ENCODE peak calls at places on chromosomes 7 and 10, in seven cellular contexts. Q is foreskin keratinocyte, Z is BE2C, F is tibial artery, W is cardiac muscle cell, O is Peyer's patch, U is B cell. G is an unnamed sample.

GRCh38 chr7:152866791-152867481 is 107.4 kb downstream of the ACTR3B start:
- DNase-seq in U (no peak), Q (no peak), O (no peak), F (no peak), W (no peak), Z (no peak), G (no peak)

GRCh38 chr10:43258922-43259247 is 8.0 kb downstream of the RASGEF1A start:
- DNase-seq in U (no peak), F (no peak), W (no peak), Z (no peak), O (peak), Q (no peak), G (no peak)

GRCh38 chr10:104337985-104338735 is at the start of gene ITPRIP:
- DNase-seq in F (peak), W (peak), Z (peak), Q (no peak), O (peak), U (peak), G (peak)

GRCh38 chr7:141225916-141226618 is 152.2 kb downstream of the TMEM178B start:
- DNase-seq in O (no peak), Q (no peak), F (no peak), U (no peak), Z (no peak), W (no peak), G (no peak)

GRCh38 chr7:120867932-120868331 is 10.0 kb upstream of the TSPAN12 start:
- DNase-seq in Z (no peak), O (no peak), F (no peak), W (no peak), U (no peak), Q (no peak), G (no peak)

GRCh38 chr7:99308461-99309074 is 17.1 kb upstream of the ARPC1A start:
- DNase-seq in W (no peak), Q (peak), Z (no peak), O (no peak), F (no peak), U (no peak), G (no peak)

GRCh38 chr7:137564677-137565076 is 221.1 kb upstream of the PTN start:
- DNase-seq in U (no peak), W (no peak), F (no peak), O (no peak), Z (no peak), Q (no peak), G (no peak)

GRCh38 chr10:82922755-82923154 is 1047.8 kb downstream of the NRG3 start:
- DNase-seq in U (no peak), Z (no peak), Q (no peak), O (no peak), W (no peak), F (no peak), G (no peak)

GRCh38 chr10:43130756-43131155 is 7.5 kb upstream of the CSGALNACT2 start:
- DNase-seq in U (no peak), W (no peak), F (no peak), O (no peak), Q (peak), Z (no peak), G (no peak)

GRCh38 chr10:112307631-112308502 is 24.7 kb downstream of the TECTB start:
- DNase-seq in Q (no peak), O (no peak), F (no peak), W (peak), U (peak), Z (peak), G (no peak)

GRCh38 chr10:1007583-1007982 is 18.1 kb downstream of the IDI2 start:
- DNase-seq in U (no peak), W (no peak), Q (no peak), Z (no peak), O (no peak), F (no peak), G (no peak)

GRCh38 chr10:46514431-46514861 is 42.0 kb downstream of the GPRIN2 start:
- DNase-seq in W (no peak), U (no peak), O (no peak), F (no peak), Q (no peak), Z (no peak), G (peak)

GRCh38 chr10:8051851-8052257 is 2.6 kb upstream of the GATA3 start:
- DNase-seq in Z (peak), Q (no peak), U (no peak), F (no peak), O (no peak), W (no peak), G (no peak)

DNA sequence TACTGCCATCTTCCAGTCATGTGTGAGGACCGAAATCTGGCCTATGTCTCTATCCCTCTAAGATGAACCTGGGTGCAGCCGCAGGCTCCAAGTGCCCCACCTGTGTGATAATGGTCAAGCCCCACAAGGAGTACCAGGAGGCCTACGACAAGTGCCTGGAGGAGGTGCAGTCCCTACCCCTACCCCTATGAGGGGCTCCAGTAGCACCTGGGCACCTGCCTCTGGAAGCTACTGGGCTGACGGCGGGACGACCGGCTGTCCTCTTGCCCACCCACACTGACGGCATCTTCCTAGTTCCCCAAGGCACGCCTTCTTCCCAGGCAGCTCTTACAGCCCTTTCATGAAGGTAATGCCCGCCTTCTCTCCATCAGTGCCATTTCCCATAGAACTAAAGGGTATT is 47.4 kb downstream of the HOXA1 start:
- DNase-seq in W (no peak), Q (no peak), Z (no peak), O (no peak), F (no peak), U (no peak), G (no peak)
- TF ChIP-seq CTCF in W (no peak), Q (no peak), Z (no peak), O (no peak), F (no peak), U (no peak), G (no peak)

DNA sequence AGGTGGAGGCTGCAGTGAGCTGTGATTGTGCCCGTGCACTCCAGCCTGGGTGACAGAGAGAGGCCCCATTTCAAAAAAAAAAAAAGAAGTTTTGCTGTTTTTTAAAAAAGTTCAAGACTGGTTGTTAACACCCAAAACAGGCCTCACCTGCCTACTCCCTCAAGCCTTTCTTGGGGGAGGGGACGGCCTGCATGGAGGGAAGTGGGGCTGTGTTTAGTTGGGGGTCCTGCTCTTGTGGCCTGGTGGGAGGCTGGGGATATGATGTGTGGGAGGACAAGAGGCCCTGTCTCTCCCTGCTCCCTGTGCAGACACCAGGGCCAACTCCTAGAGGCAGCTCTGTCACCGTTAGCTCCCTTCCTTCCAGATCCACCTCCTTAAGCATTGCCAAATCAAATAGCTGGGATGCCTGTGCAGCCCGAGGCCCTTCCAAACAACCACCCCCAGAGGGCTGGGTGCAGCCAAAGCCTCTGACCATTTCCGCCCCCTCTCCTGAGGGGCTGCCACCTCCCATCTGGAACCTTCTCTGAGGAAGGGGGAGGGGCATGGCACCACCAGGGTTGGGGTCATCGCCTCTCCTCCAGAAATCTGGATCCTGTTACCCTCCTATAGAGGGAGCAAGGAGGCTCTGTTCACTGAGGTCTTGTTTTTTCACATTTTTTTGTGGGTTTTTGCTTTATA is 32.9 kb upstream of the ANKRD2 start:
- DNase-seq in W (peak), F (no peak), Q (no peak), Z (no peak), U (no peak), O (no peak), G (no peak)
- TF ChIP-seq CTCF in W (peak), F (no peak), Q (peak), Z (no peak), U (no peak), O (no peak), G (no peak)

GRCh38 chr7:91266067-91266930 is 2.1 kb downstream of the FZD1 start:
- DNase-seq in Z (no peak), Q (no peak), O (no peak), F (peak), U (peak), W (peak), G (no peak)

GRCh38 chr7:91264924-91265681 is 870 bp downstream of the FZD1 start:
- DNase-seq in F (peak), U (peak), W (peak), Z (peak), O (no peak), Q (peak), G (no peak)

GRCh38 chr7:91263359-91264082 is 712 bp upstream of the FZD1 start:
- DNase-seq in Q (no peak), F (peak), Z (peak), O (no peak), U (peak), W (peak), G (no peak)

GRCh38 chr7:91265693-91266066 is 1.4 kb downstream of the FZD1 start:
- DNase-seq in W (peak), Q (no peak), Z (no peak), U (peak), O (no peak), F (no peak), G (no peak)

GRCh38 chr7:91264083-91264923 is at the start of gene FZD1:
- DNase-seq in Q (peak), O (peak), F (peak), W (peak), Z (peak), U (peak), G (peak)
- TF ChIP-seq CTCF in Q (no peak), O (peak), F (no peak), W (no peak), Z (no peak), U (no peak), G (no peak)

GRCh38 chr7:155396661-155397060 is 61.3 kb upstream of the EN2 start:
- DNase-seq in F (no peak), O (no peak), Z (no peak), W (no peak), U (no peak), Q (no peak), G (no peak)

GRCh38 chr7:155395176-155395797 is 62.6 kb upstream of the EN2 start:
- DNase-seq in U (no peak), F (no peak), O (no peak), Q (no peak), W (no peak), Z (no peak), G (no peak)

GRCh38 chr7:155399577-155399976 is 58.4 kb upstream of the EN2 start:
- DNase-seq in F (no peak), O (no peak), U (peak), Q (no peak), Z (no peak), W (no peak), G (no peak)

GRCh38 chr7:155401884-155402283 is 56.0 kb upstream of the EN2 start:
- DNase-seq in Q (no peak), O (no peak), Z (no peak), F (no peak), W (no peak), U (no peak), G (no peak)

GRCh38 chr7:155398944-155399343 is 59.0 kb upstream of the EN2 start:
- DNase-seq in Q (no peak), W (no peak), U (peak), Z (no peak), O (no peak), F (no peak), G (no peak)
- TF ChIP-seq CTCF in Q (peak), W (no peak), U (no peak), Z (peak), O (no peak), F (no peak), G (no peak)

GRCh38 chr10:101818119-101818957 is at the start of gene OGA:
- DNase-seq in Q (peak), U (peak), O (peak), W (peak), Z (peak), F (peak), G (peak)

GRCh38 chr10:101816913-101817541 is 1.2 kb downstream of the OGA start:
- DNase-seq in Q (no peak), O (no peak), F (no peak), U (no peak), W (no peak), Z (no peak), G (no peak)

GRCh38 chr10:101816375-101816773 is 1.9 kb downstream of the OGA start:
- DNase-seq in F (no peak), Z (no peak), W (no peak), O (no peak), Q (no peak), U (no peak), G (no peak)

GRCh38 chr10:101818958-101819633 is 852 bp upstream of the OGA start:
- DNase-seq in W (no peak), O (no peak), Q (no peak), Z (no peak), U (no peak), F (no peak), G (no peak)

GRCh38 chr10:101817542-101818118 is 614 bp downstream of the OGA start:
- DNase-seq in F (peak), O (no peak), U (no peak), W (peak), Q (peak), Z (peak), G (no peak)
- TF ChIP-seq CTCF in F (no peak), O (no peak), U (no peak), W (no peak), Q (no peak), Z (no peak), G (no peak)

G was measured in CD14-positive monocyte.